ENCODE peak calls at places on chromosome 3, in six cellular contexts. One of them, this sample, is unnamed.

GRCh38 chr3:59535791-59536221 is 486.0 kb upstream of the CFAP20DC start:
- DNase-seq in HepG2: no peak
- DNase-seq in adrenal gland: no peak
- DNase-seq in H1: no peak
- DNase-seq in A549: no peak
- DNase-seq in stomach: no peak
- DNase-seq in this sample: no peak

GRCh38 chr3:168102735-168103410 is 7.1 kb upstream of the GOLIM4 start:
- DNase-seq in HepG2: no peak
- DNase-seq in adrenal gland: no peak
- DNase-seq in H1: no peak
- DNase-seq in A549: no peak
- DNase-seq in stomach: no peak
- DNase-seq in this sample: no peak

GRCh38 chr3:120567370-120568197 is 28.6 kb upstream of the NDUFB4 start:
- DNase-seq in HepG2: peak; percentile 11
- DNase-seq in adrenal gland: peak; percentile 41
- DNase-seq in H1: no peak
- DNase-seq in A549: no peak
- DNase-seq in stomach: no peak
- DNase-seq in this sample: peak; percentile 49

GRCh38 chr3:161558256-161558655 is 61.6 kb downstream of the OTOL1 start:
- DNase-seq in HepG2: no peak
- DNase-seq in adrenal gland: no peak
- DNase-seq in H1: no peak
- DNase-seq in A549: no peak
- DNase-seq in stomach: no peak
- DNase-seq in this sample: no peak

GRCh38 chr3:78003090-78003489 is 963.2 kb downstream of the ROBO2 start:
- DNase-seq in HepG2: no peak
- DNase-seq in adrenal gland: no peak
- DNase-seq in H1: no peak
- DNase-seq in A549: no peak
- DNase-seq in stomach: no peak
- DNase-seq in this sample: no peak

GRCh38 chr3:73490453-73491311 is 134.1 kb downstream of the PDZRN3 start:
- DNase-seq in HepG2: peak; percentile 49
- DNase-seq in adrenal gland: peak; percentile 29
- DNase-seq in H1: no peak
- DNase-seq in A549: no peak
- DNase-seq in stomach: peak; percentile 60
- DNase-seq in this sample: peak; percentile 84

GRCh38 chr3:128906031-128906803 is 26.8 kb downstream of the ACAD9 start:
- DNase-seq in HepG2: no peak
- DNase-seq in adrenal gland: no peak
- DNase-seq in H1: no peak
- DNase-seq in A549: no peak
- DNase-seq in stomach: no peak
- DNase-seq in this sample: no peak

GRCh38 chr3:184110316-184110725 is 13.5 kb downstream of the HTR3E start:
- DNase-seq in HepG2: peak; percentile 50
- DNase-seq in adrenal gland: peak; percentile 27
- DNase-seq in H1: no peak
- DNase-seq in A549: no peak
- DNase-seq in stomach: no peak
- DNase-seq in this sample: no peak

GRCh38 chr3:107106907-107107306 is 270.3 kb upstream of the CCDC54 start:
- DNase-seq in HepG2: no peak
- DNase-seq in adrenal gland: no peak
- DNase-seq in H1: no peak
- DNase-seq in A549: no peak
- DNase-seq in stomach: no peak
- DNase-seq in this sample: no peak

GRCh38 chr3:69710153-69710977 is 28.9 kb upstream of the MITF start:
- DNase-seq in HepG2: no peak
- DNase-seq in adrenal gland: no peak
- DNase-seq in H1: no peak
- DNase-seq in A549: no peak
- DNase-seq in stomach: no peak
- DNase-seq in this sample: no peak

DNA sequence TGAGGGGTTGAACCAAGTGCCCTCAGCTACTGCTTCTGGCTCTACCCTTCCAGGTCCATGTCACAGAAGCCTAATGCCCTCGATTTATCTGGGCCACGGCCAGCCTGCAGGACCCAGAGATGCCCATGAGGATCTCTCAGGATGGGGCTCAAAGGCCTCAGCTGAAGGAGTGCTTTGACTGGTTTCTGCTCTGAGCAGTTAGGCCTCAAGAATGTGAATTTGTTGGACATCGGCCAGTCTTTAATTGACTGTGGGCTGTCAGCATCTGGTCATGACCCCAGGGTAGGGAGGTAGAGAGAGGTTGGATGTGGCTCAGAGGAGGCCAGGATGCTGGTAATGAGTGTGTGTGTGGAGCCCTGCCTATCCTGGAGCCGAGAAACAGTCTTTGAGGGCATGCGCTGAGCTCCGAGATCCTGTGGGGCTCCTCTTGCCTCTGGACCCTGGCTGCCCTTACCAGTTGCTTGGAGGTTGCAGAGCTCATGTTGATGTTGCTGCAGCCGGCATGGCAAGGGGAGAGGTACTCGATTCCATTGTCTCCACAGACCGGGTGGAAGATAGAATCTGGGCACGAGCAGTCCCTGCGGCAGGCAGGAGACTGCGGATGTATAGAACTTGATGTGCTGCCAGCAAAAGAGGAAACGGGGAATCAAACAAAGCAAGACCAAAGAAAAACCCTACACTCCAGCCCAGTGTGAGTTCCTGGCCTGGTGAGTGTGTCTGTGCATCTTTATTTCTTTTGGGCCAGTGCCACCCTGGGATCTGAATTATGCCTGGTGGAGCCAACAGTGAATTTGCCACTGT is 49.2 kb upstream of the RAB6B start:
- DNase-seq in HepG2: no peak
- DNase-seq in adrenal gland: no peak
- DNase-seq in H1: no peak
- DNase-seq in A549: no peak
- DNase-seq in stomach: no peak
- DNase-seq in this sample: no peak
- H3K27ac ChIP-seq in HepG2: no peak overlapping the region
- H3K27ac ChIP-seq in adrenal gland: peak overlapping the region; percentile 67
- H3K27ac ChIP-seq in H1: no peak overlapping the region
- H3K27ac ChIP-seq in A549: no peak overlapping the region
- H3K27ac ChIP-seq in stomach: peak overlapping the region; percentile 74
- H3K27ac ChIP-seq in this sample: no peak overlapping the region

GRCh38 chr3:71585126-71585525 is 1.6 kb upstream of the FOXP1 start:
- DNase-seq in HepG2: no peak
- DNase-seq in adrenal gland: peak; percentile 23
- DNase-seq in H1: no peak
- DNase-seq in A549: no peak
- DNase-seq in stomach: no peak
- DNase-seq in this sample: no peak

GRCh38 chr3:71581981-71582611 is 1.4 kb downstream of the FOXP1 start:
- DNase-seq in HepG2: peak; percentile 58
- DNase-seq in adrenal gland: peak; percentile 53
- DNase-seq in H1: peak; percentile 82
- DNase-seq in A549: no peak
- DNase-seq in stomach: peak; percentile 53
- DNase-seq in this sample: peak; percentile 62

GRCh38 chr3:71584216-71585061 is 911 bp upstream of the FOXP1 start:
- DNase-seq in HepG2: peak; percentile 68
- DNase-seq in adrenal gland: peak; percentile 43
- DNase-seq in H1: peak; percentile 62
- DNase-seq in A549: no peak
- DNase-seq in stomach: peak; percentile 31
- DNase-seq in this sample: peak; percentile 62

GRCh38 chr3:71582612-71583568 is 638 bp downstream of the FOXP1 start:
- DNase-seq in HepG2: peak; percentile 75
- DNase-seq in adrenal gland: peak; percentile 69
- DNase-seq in H1: peak; percentile 77
- DNase-seq in A549: no peak
- DNase-seq in stomach: peak; percentile 78
- DNase-seq in this sample: peak; percentile 70

DNA sequence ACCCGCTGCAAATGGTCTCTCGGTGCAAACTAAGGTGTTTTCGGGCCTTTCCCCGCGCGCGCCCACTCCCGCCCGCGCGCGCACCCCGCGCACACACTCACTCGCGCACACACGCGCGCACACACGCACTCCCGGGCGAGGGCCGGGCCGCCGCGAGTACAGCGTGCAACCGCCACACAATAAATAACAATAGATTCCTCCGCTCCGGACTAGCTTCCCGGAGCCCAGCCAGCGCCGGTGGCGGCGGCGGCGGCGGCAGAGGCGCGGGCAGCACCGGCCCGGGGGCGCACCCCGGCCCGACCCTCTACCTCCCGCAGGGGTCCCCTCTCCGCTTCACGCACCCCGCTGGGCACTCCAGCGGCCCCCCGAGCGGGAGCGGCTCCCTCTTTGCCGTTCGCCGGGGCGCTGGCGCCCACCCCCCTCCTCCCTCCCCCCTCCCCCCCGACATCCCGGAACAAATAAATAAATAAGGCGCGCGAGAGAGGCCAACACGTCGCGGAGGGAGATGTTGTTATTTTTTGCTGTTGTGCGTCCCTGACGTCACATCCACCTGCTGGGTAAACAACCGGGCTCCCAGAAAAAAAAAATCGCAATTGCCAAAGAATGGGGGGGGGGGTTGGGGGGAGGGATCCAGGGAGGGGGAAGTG is at the start of gene FOXP1:
- DNase-seq in HepG2: peak; percentile 66
- DNase-seq in adrenal gland: peak; percentile 82
- DNase-seq in H1: peak; percentile 82
- DNase-seq in A549: no peak
- DNase-seq in stomach: peak; percentile 78
- DNase-seq in this sample: peak; percentile 68
- TF ChIP-seq POLR2A in HepG2: peak; percentile 44
- TF ChIP-seq POLR2A in adrenal gland: peak; percentile 42
- TF ChIP-seq POLR2A in H1: peak; percentile 42
- TF ChIP-seq POLR2A in A549: peak; percentile 31
- TF ChIP-seq POLR2A in stomach: no peak
- TF ChIP-seq POLR2A in this sample: peak; percentile 42

DNA sequence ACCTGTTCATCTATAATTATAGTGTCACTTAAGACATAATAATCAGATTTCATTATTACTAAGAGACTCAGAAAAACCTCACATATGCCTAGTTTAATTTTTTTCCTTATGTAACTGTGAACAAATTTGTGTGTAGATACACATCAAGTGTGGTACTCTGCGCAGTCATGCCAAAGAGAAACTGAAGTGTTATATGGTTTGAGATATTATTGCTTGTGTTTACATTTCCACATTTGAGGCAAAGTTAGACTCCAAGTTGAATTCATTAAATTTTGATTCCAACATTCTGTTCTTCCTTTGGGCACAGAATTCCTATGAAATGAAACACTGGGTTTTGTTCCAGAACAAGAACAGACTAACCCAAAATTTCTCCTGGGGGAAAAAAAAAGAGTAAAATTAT is 2.2 kb downstream of the MBNL1 start:
- DNase-seq in HepG2: no peak
- DNase-seq in adrenal gland: no peak
- DNase-seq in H1: no peak
- DNase-seq in A549: no peak
- DNase-seq in stomach: no peak
- DNase-seq in this sample: no peak
- H3K27ac ChIP-seq in HepG2: peak overlapping the region; percentile 97
- H3K27ac ChIP-seq in adrenal gland: no peak overlapping the region
- H3K27ac ChIP-seq in H1: no peak overlapping the region
- H3K27ac ChIP-seq in A549: peak overlapping the region; percentile 96
- H3K27ac ChIP-seq in stomach: peak overlapping the region; percentile 99
- H3K27ac ChIP-seq in this sample: no peak overlapping the region

GRCh38 chr3:87413821-87414220 is 137.4 kb upstream of the POU1F1 start:
- DNase-seq in HepG2: no peak
- DNase-seq in adrenal gland: no peak
- DNase-seq in H1: no peak
- DNase-seq in A549: no peak
- DNase-seq in stomach: no peak
- DNase-seq in this sample: no peak
- TF ChIP-seq POLR2A in HepG2: no peak
- TF ChIP-seq POLR2A in adrenal gland: no peak
- TF ChIP-seq POLR2A in H1: no peak
- TF ChIP-seq POLR2A in A549: no peak
- TF ChIP-seq POLR2A in stomach: no peak
- TF ChIP-seq POLR2A in this sample: no peak

This sample was measured in ovary.